ENCODE peak calls at places on chromosome 10, in seven cellular contexts. Q is activated CD8-positive, alpha-beta memory T cell treated with anti-CD3 and anti-CD28 coated beads, Interleukin-2, amount 10 ng/mL, durations not matched to agents 7 days and 5 days; B is HCEC 1CT; A is GM20000; Z is BJ; I is activated T-cell treated with anti-CD3 and anti-CD28 coated beads for 48 hours; U is activated CD8-positive, alpha-beta T cell treated with anti-CD3 and anti-CD28 coated beads for 36 hours. S is an unnamed sample.

GRCh38 chr10:24730811-24731210 is 7.1 kb upstream of the ARHGAP21 start:
- DNase-seq in Q (no peak), B (no peak), A (no peak), Z (no peak), I (no peak), U (no peak), S (no peak)

GRCh38 chr10:53111529-53111928 is 338.9 kb upstream of the MBL2 start:
- DNase-seq in Q (no peak), B (no peak), A (no peak), Z (no peak), I (no peak), U (peak; percentile 22), S (no peak)

GRCh38 chr10:110643670-110644597 is at the start of gene RBM20:
- DNase-seq in Q (no peak), B (no peak), A (peak; percentile 53), Z (no peak), I (peak; percentile 12), U (peak; percentile 20), S (no peak)

GRCh38 chr10:28722065-28722803 is 44.9 kb downstream of the BAMBI start:
- DNase-seq in Q (no peak), B (no peak), A (no peak), Z (no peak), I (no peak), U (peak; percentile 13), S (no peak)

GRCh38 chr10:13891542-13892431 is 305.0 kb downstream of the PRPF18 start:
- DNase-seq in Q (no peak), B (peak; percentile 27), A (peak; percentile 59), Z (no peak), I (peak; percentile 14), U (no peak), S (no peak)

GRCh38 chr10:102159831-102160230 is 7.6 kb downstream of the NOLC1 start:
- DNase-seq in Q (no peak), B (no peak), A (no peak), Z (no peak), I (no peak), U (no peak), S (no peak)

GRCh38 chr10:60574388-60574787 is 184.7 kb upstream of the ANK3 start:
- DNase-seq in Q (no peak), B (no peak), A (no peak), Z (no peak), I (no peak), U (no peak), S (no peak)

GRCh38 chr10:31133628-31134302 is 102.1 kb upstream of the ZNF438 start:
- DNase-seq in Q (peak; percentile 77), B (peak; percentile 68), A (peak; percentile 86), Z (no peak), I (peak; percentile 64), U (peak; percentile 64), S (no peak)

GRCh38 chr10:70849582-70850016 is 33.9 kb downstream of the SGPL1 start:
- DNase-seq in Q (no peak), B (peak; percentile 78), A (no peak), Z (peak; percentile 41), I (no peak), U (no peak), S (peak; percentile 86)

GRCh38 chr10:77163670-77164348 is 473.8 kb downstream of the KCNMA1 start:
- DNase-seq in Q (no peak), B (peak; percentile 98), A (no peak), Z (peak; percentile 92), I (no peak), U (no peak), S (peak; percentile 98)

GRCh38 chr10:62761115-62761514 is 43.4 kb upstream of the ADO start:
- DNase-seq in Q (no peak), B (no peak), A (no peak), Z (no peak), I (no peak), U (peak; percentile 42), S (no peak)

GRCh38 chr10:63236113-63236935 is 103.2 kb downstream of the NRBF2 start:
- DNase-seq in Q (peak; percentile 60), B (peak; percentile 93), A (peak; percentile 41), Z (peak; percentile 89), I (no peak), U (peak; percentile 29), S (peak; percentile 90)

GRCh38 chr10:83617692-83618325 is 521.5 kb upstream of the GHITM start:
- DNase-seq in Q (no peak), B (no peak), A (no peak), Z (no peak), I (no peak), U (no peak), S (no peak)

GRCh38 chr10:99280472-99280871 is 44.8 kb upstream of the HPSE2 start:
- DNase-seq in Q (no peak), B (peak; percentile 7), A (no peak), Z (no peak), I (no peak), U (no peak), S (no peak)

GRCh38 chr10:37762287-37762686 is 95.1 kb downstream of the ZNF248 start:
- DNase-seq in Q (no peak), B (no peak), A (no peak), Z (no peak), I (no peak), U (no peak), S (no peak)

GRCh38 chr10:117162093-117163021 is 24.3 kb upstream of the VAX1 start:
- DNase-seq in Q (no peak), B (no peak), A (no peak), Z (no peak), I (no peak), U (no peak), S (no peak)

GRCh38 chr10:97713351-97713827 is at the start of gene MARVELD1:
- DNase-seq in Q (no peak), B (peak; percentile 77), A (peak; percentile 50), Z (no peak), I (no peak), U (peak; percentile 15), S (peak; percentile 57)

GRCh38 chr10:72477463-72477862 is 122.7 kb upstream of the DNAJB12 start:
- DNase-seq in Q (no peak), B (no peak), A (no peak), Z (no peak), I (no peak), U (no peak), S (no peak)

GRCh38 chr10:86449926-86450558 is 71.5 kb downstream of the WAPL start:
- DNase-seq in Q (no peak), B (no peak), A (no peak), Z (no peak), I (no peak), U (no peak), S (no peak)

GRCh38 chr10:128360783-128361182 is 234.6 kb upstream of the MKI67 start:
- DNase-seq in Q (no peak), B (no peak), A (no peak), Z (no peak), I (no peak), U (no peak), S (no peak)

GRCh38 chr10:96913910-96914309 is 81.8 kb downstream of the LCOR start:
- DNase-seq in Q (no peak), B (no peak), A (no peak), Z (no peak), I (no peak), U (no peak), S (no peak)

GRCh38 chr10:16816830-16817124 is 447 bp downstream of the RSU1 start:
- DNase-seq in Q (no peak), B (no peak), A (no peak), Z (no peak), I (no peak), U (no peak), S (peak; percentile 16)

GRCh38 chr10:63430999-63431356 is 34.8 kb downstream of the JMJD1C start:
- DNase-seq in Q (no peak), B (no peak), A (no peak), Z (no peak), I (no peak), U (no peak), S (no peak)

GRCh38 chr10:47277352-47278151 is 22.4 kb upstream of the GDF10 start:
- DNase-seq in Q (peak; percentile 74), B (no peak), A (no peak), Z (no peak), I (peak; percentile 26), U (peak; percentile 82), S (no peak)

GRCh38 chr10:101236376-101237079 is 7.3 kb upstream of the LBX1 start:
- DNase-seq in Q (no peak), B (no peak), A (no peak), Z (no peak), I (no peak), U (no peak), S (peak; percentile 11)

GRCh38 chr10:23656735-23657134 is 217.9 kb downstream of the OTUD1 start:
- DNase-seq in Q (no peak), B (no peak), A (no peak), Z (no peak), I (no peak), U (peak; percentile 13), S (no peak)

GRCh38 chr10:26737730-26738129 is 40.2 kb downstream of the PDSS1 start:
- DNase-seq in Q (peak; percentile 76), B (no peak), A (peak; percentile 74), Z (no peak), I (no peak), U (peak; percentile 60), S (no peak)

GRCh38 chr10:97090644-97091043 is 95.1 kb downstream of the SLIT1 start:
- DNase-seq in Q (no peak), B (no peak), A (no peak), Z (no peak), I (no peak), U (no peak), S (no peak)

GRCh38 chr10:79385804-79386531 is 38.7 kb downstream of the PPIF start:
- DNase-seq in Q (no peak), B (no peak), A (peak; percentile 13), Z (no peak), I (no peak), U (no peak), S (no peak)

GRCh38 chr10:113680172-113681111 is 730 bp downstream of the CASP7 start:
- DNase-seq in Q (peak; percentile 59), B (peak; percentile 75), A (peak; percentile 28), Z (no peak), I (peak; percentile 34), U (peak; percentile 71), S (peak; percentile 59)

GRCh38 chr10:58868736-58869435 is 307.6 kb upstream of the PHYHIPL start:
- DNase-seq in Q (no peak), B (peak; percentile 62), A (no peak), Z (no peak), I (no peak), U (no peak), S (peak; percentile 60)

GRCh38 chr10:58651040-58651439 is 138.4 kb downstream of the BICC1 start:
- DNase-seq in Q (no peak), B (no peak), A (no peak), Z (no peak), I (no peak), U (no peak), S (peak; percentile 24)

GRCh38 chr10:78330884-78331283 is 297.2 kb downstream of the RPS24 start:
- DNase-seq in Q (no peak), B (no peak), A (no peak), Z (no peak), I (no peak), U (no peak), S (no peak)